ENCODE peak calls at places on chromosomes 5 and 9, in six cellular contexts. One of them, this sample, is unnamed. For H3K4me1, the result is how much of the 10 kb centered on the place peaks cover.

GRCh38 chr5:16894236-16895057 is 41.6 kb downstream of the MYO10 start:
- DNase-seq in neuronal stem cell: peak
- DNase-seq in IMR-90: peak
- DNase-seq in H9: no peak
- DNase-seq in H1: no peak
- DNase-seq in mesenchymal stem cell: peak
- DNase-seq in this sample: peak

GRCh38 chr9:125694478-125694877 is 12.5 kb downstream of the MAPKAP1 start:
- DNase-seq in neuronal stem cell: peak
- DNase-seq in IMR-90: peak
- DNase-seq in H9: no peak
- DNase-seq in H1: no peak
- DNase-seq in mesenchymal stem cell: peak
- DNase-seq in this sample: no peak

GRCh38 chr9:92535940-92536850 is at the start of gene ECM2:
- DNase-seq in neuronal stem cell: no peak
- DNase-seq in IMR-90: peak
- DNase-seq in H9: no peak
- DNase-seq in H1: no peak
- DNase-seq in mesenchymal stem cell: no peak
- DNase-seq in this sample: no peak

GRCh38 chr5:145925353-145925752 is 11.0 kb upstream of the SH3RF2 start:
- DNase-seq in neuronal stem cell: no peak
- DNase-seq in IMR-90: peak
- DNase-seq in H9: no peak
- DNase-seq in H1: no peak
- DNase-seq in mesenchymal stem cell: peak
- DNase-seq in this sample: peak

GRCh38 chr5:52705720-52706119 is 82.0 kb upstream of the ITGA1 start:
- DNase-seq in neuronal stem cell: no peak
- DNase-seq in IMR-90: no peak
- DNase-seq in H9: no peak
- DNase-seq in H1: no peak
- DNase-seq in mesenchymal stem cell: peak
- DNase-seq in this sample: no peak

GRCh38 chr9:17742065-17742464 is 163.2 kb downstream of the SH3GL2 start:
- DNase-seq in neuronal stem cell: peak
- DNase-seq in IMR-90: no peak
- DNase-seq in H9: peak
- DNase-seq in H1: peak
- DNase-seq in mesenchymal stem cell: no peak
- DNase-seq in this sample: no peak

GRCh38 chr5:157485811-157486739 is 26.1 kb downstream of the NIPAL4 start:
- DNase-seq in neuronal stem cell: no peak
- DNase-seq in IMR-90: no peak
- DNase-seq in H9: no peak
- DNase-seq in H1: no peak
- DNase-seq in mesenchymal stem cell: no peak
- DNase-seq in this sample: no peak

GRCh38 chr9:87862536-87863268 is 20.0 kb upstream of the SPATA31E1 start:
- DNase-seq in neuronal stem cell: no peak
- DNase-seq in IMR-90: peak
- DNase-seq in H9: no peak
- DNase-seq in H1: no peak
- DNase-seq in mesenchymal stem cell: peak
- DNase-seq in this sample: peak

GRCh38 chr5:147448766-147449165 is 61.1 kb downstream of the DPYSL3 start:
- DNase-seq in neuronal stem cell: no peak
- DNase-seq in IMR-90: peak
- DNase-seq in H9: no peak
- DNase-seq in H1: no peak
- DNase-seq in mesenchymal stem cell: peak
- DNase-seq in this sample: peak

GRCh38 chr9:91034521-91034920 is 232.9 kb downstream of the SYK start:
- DNase-seq in neuronal stem cell: no peak
- DNase-seq in IMR-90: no peak
- DNase-seq in H9: no peak
- DNase-seq in H1: no peak
- DNase-seq in mesenchymal stem cell: no peak
- DNase-seq in this sample: no peak

GRCh38 chr5:9361835-9362234 is 184.0 kb downstream of the SEMA5A start:
- DNase-seq in neuronal stem cell: peak
- DNase-seq in IMR-90: peak
- DNase-seq in H9: peak
- DNase-seq in H1: peak
- DNase-seq in mesenchymal stem cell: peak
- DNase-seq in this sample: peak

GRCh38 chr5:150339841-150340240 is 17.7 kb upstream of the TCOF1 start:
- DNase-seq in neuronal stem cell: no peak
- DNase-seq in IMR-90: no peak
- DNase-seq in H9: no peak
- DNase-seq in H1: no peak
- DNase-seq in mesenchymal stem cell: no peak
- DNase-seq in this sample: no peak

GRCh38 chr5:32217886-32218396 is 43.8 kb upstream of the GOLPH3 start:
- DNase-seq in neuronal stem cell: no peak
- DNase-seq in IMR-90: no peak
- DNase-seq in H9: no peak
- DNase-seq in H1: no peak
- DNase-seq in mesenchymal stem cell: peak
- DNase-seq in this sample: peak

GRCh38 chr9:121992571-121993212 is 100.4 kb downstream of the TTLL11 start:
- DNase-seq in neuronal stem cell: peak
- DNase-seq in IMR-90: peak
- DNase-seq in H9: peak
- DNase-seq in H1: peak
- DNase-seq in mesenchymal stem cell: peak
- DNase-seq in this sample: peak

GRCh38 chr5:147558131-147558730 is 48.4 kb upstream of the DPYSL3 start:
- DNase-seq in neuronal stem cell: no peak
- DNase-seq in IMR-90: peak
- DNase-seq in H9: no peak
- DNase-seq in H1: no peak
- DNase-seq in mesenchymal stem cell: peak
- DNase-seq in this sample: peak

GRCh38 chr9:29965834-29966233 is 2392.6 kb upstream of the C9orf72 start:
- DNase-seq in neuronal stem cell: no peak
- DNase-seq in IMR-90: no peak
- DNase-seq in H9: no peak
- DNase-seq in H1: no peak
- DNase-seq in mesenchymal stem cell: no peak
- DNase-seq in this sample: no peak

GRCh38 chr5:132136906-132137305 is 63.3 kb downstream of the CSF2 start:
- DNase-seq in neuronal stem cell: no peak
- DNase-seq in IMR-90: peak
- DNase-seq in H9: no peak
- DNase-seq in H1: no peak
- DNase-seq in mesenchymal stem cell: no peak
- DNase-seq in this sample: no peak

GRCh38 chr5:78667461-78668103 is 19.0 kb upstream of the LHFPL2 start:
- DNase-seq in neuronal stem cell: no peak
- DNase-seq in IMR-90: no peak
- DNase-seq in H9: no peak
- DNase-seq in H1: no peak
- DNase-seq in mesenchymal stem cell: no peak
- DNase-seq in this sample: no peak

DNA sequence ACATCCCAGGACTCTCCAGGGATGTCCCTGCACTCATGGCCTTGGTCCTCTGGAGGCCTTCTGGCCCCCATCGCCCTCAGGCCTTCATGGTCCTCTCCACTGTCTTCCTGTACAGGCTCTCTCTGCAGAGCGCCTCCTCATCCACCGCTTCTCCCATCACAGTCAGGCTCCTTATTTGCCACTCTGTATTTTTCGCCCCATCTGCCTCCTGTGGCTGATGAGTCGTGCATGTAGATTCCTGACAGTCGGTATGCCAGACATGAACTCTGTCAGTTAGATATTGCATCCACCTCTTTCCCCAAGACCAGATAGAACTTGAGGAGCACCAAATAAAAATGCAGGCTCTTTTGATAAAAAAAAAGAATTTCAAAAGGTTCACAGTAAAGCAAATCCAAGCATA is 362.8 kb downstream of the IRX1 start:
- DNase-seq in neuronal stem cell: no peak
- DNase-seq in IMR-90: no peak
- DNase-seq in H9: no peak
- DNase-seq in H1: no peak
- DNase-seq in mesenchymal stem cell: no peak
- DNase-seq in this sample: no peak
- H3K4me1 ChIP-seq in neuronal stem cell: under half
- H3K4me1 ChIP-seq in IMR-90: under half
- H3K4me1 ChIP-seq in H9: under half
- H3K4me1 ChIP-seq in H1: under half
- H3K4me1 ChIP-seq in mesenchymal stem cell: under half
- H3K4me1 ChIP-seq in this sample: under half

GRCh38 chr5:144187699-144188294 is 17.1 kb downstream of the KCTD16 start:
- DNase-seq in neuronal stem cell: no peak
- DNase-seq in IMR-90: peak
- DNase-seq in H9: no peak
- DNase-seq in H1: no peak
- DNase-seq in mesenchymal stem cell: peak
- DNase-seq in this sample: no peak
- H2AFZ ChIP-seq in neuronal stem cell: no peak
- H2AFZ ChIP-seq in IMR-90: no peak
- H2AFZ ChIP-seq in H9: no peak
- H2AFZ ChIP-seq in H1: no peak
- H2AFZ ChIP-seq in mesenchymal stem cell: no peak
- H2AFZ ChIP-seq in this sample: no peak

DNA sequence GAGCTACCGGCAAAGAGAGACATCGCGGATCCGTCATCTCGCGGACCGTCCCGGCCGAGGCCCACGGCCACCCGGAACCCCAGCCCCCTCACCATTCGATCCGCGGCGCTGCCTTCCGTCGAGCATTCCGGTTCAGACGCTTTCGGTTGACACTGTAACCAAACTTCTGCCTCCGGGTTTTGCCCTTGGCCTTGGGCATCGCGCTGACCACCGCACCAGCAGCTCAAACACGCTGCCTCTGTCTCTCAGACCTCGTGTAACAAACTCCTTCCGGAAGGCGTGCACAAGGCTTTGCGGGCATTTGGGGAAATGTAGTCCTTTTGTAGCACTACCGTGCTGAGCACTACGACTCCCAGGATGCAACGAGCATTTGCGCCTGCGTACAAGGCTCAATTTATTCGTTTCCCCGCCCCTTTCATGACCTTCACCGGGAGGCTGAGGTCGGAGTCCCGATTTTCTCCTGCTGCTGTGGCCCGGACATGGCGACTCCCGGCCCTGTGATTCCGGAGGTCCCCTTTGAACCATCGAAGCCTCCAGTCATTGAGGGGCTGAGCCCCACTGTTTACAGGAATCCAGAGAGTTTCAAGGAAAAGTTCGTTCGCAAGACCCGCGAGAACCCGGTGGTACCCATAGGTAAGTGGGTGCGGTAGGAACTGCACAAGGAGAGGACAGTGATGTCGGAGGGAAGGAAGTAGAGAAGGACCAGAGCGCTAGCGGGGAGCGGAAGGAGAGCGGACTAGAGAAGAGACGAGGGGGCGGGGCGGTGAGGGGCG is at the start of the genes HIGD2A and NOP16:
- DNase-seq in neuronal stem cell: peak
- DNase-seq in IMR-90: peak
- DNase-seq in H9: peak
- DNase-seq in H1: peak
- DNase-seq in mesenchymal stem cell: peak
- DNase-seq in this sample: peak
- H3K18ac ChIP-seq in neuronal stem cell: peak
- H3K18ac ChIP-seq in IMR-90: peak
- H3K18ac ChIP-seq in H9: peak
- H3K18ac ChIP-seq in H1: peak
- H3K18ac ChIP-seq in mesenchymal stem cell: peak
- H3K18ac ChIP-seq in this sample: peak

GRCh38 chr5:107486489-107486888 is 184.2 kb downstream of the EFNA5 start:
- DNase-seq in neuronal stem cell: no peak
- DNase-seq in IMR-90: peak
- DNase-seq in H9: no peak
- DNase-seq in H1: no peak
- DNase-seq in mesenchymal stem cell: peak
- DNase-seq in this sample: peak

GRCh38 chr5:107483625-107484024 is 187.1 kb downstream of the EFNA5 start:
- DNase-seq in neuronal stem cell: no peak
- DNase-seq in IMR-90: no peak
- DNase-seq in H9: no peak
- DNase-seq in H1: no peak
- DNase-seq in mesenchymal stem cell: no peak
- DNase-seq in this sample: no peak

GRCh38 chr5:107484261-107484660 is 186.5 kb downstream of the EFNA5 start:
- DNase-seq in neuronal stem cell: no peak
- DNase-seq in IMR-90: no peak
- DNase-seq in H9: no peak
- DNase-seq in H1: no peak
- DNase-seq in mesenchymal stem cell: no peak
- DNase-seq in this sample: no peak

GRCh38 chr5:107487056-107487461 is 183.7 kb downstream of the EFNA5 start:
- DNase-seq in neuronal stem cell: no peak
- DNase-seq in IMR-90: peak
- DNase-seq in H9: no peak
- DNase-seq in H1: no peak
- DNase-seq in mesenchymal stem cell: peak
- DNase-seq in this sample: no peak

GRCh38 chr5:107485184-107485583 is 185.6 kb downstream of the EFNA5 start:
- DNase-seq in neuronal stem cell: no peak
- DNase-seq in IMR-90: no peak
- DNase-seq in H9: no peak
- DNase-seq in H1: no peak
- DNase-seq in mesenchymal stem cell: no peak
- DNase-seq in this sample: no peak
- H3K4me1 ChIP-seq in neuronal stem cell: under half
- H3K4me1 ChIP-seq in IMR-90: under half
- H3K4me1 ChIP-seq in H9: under half
- H3K4me1 ChIP-seq in H1: under half
- H3K4me1 ChIP-seq in mesenchymal stem cell: under half
- H3K4me1 ChIP-seq in this sample: under half

GRCh38 chr5:144028058-144028457 is 142.4 kb downstream of the YIPF5 start:
- DNase-seq in neuronal stem cell: no peak
- DNase-seq in IMR-90: peak
- DNase-seq in H9: no peak
- DNase-seq in H1: no peak
- DNase-seq in mesenchymal stem cell: peak
- DNase-seq in this sample: no peak
- H2AFZ ChIP-seq in neuronal stem cell: no peak
- H2AFZ ChIP-seq in IMR-90: no peak
- H2AFZ ChIP-seq in H9: no peak
- H2AFZ ChIP-seq in H1: no peak
- H2AFZ ChIP-seq in mesenchymal stem cell: no peak
- H2AFZ ChIP-seq in this sample: no peak

GRCh38 chr5:38210701-38211353 is 47.5 kb upstream of the EGFLAM start:
- DNase-seq in neuronal stem cell: no peak
- DNase-seq in IMR-90: no peak
- DNase-seq in H9: no peak
- DNase-seq in H1: no peak
- DNase-seq in mesenchymal stem cell: no peak
- DNase-seq in this sample: peak
- H3K18ac ChIP-seq in neuronal stem cell: no peak
- H3K18ac ChIP-seq in IMR-90: no peak
- H3K18ac ChIP-seq in H9: no peak
- H3K18ac ChIP-seq in H1: no peak
- H3K18ac ChIP-seq in mesenchymal stem cell: no peak
- H3K18ac ChIP-seq in this sample: no peak

GRCh38 chr5:6722015-6722414 is 8.8 kb downstream of the TENT4A start:
- DNase-seq in neuronal stem cell: no peak
- DNase-seq in IMR-90: peak
- DNase-seq in H9: no peak
- DNase-seq in H1: no peak
- DNase-seq in mesenchymal stem cell: peak
- DNase-seq in this sample: no peak
- H3K4me1 ChIP-seq in neuronal stem cell: under half
- H3K4me1 ChIP-seq in IMR-90: under half
- H3K4me1 ChIP-seq in H9: under half
- H3K4me1 ChIP-seq in H1: under half
- H3K4me1 ChIP-seq in mesenchymal stem cell: under half
- H3K4me1 ChIP-seq in this sample: under half

This sample was measured in trophoblast cell.